ENCODE peak calls at places on chromosomes 7 and 10, in five cellular contexts. Q is endothelial cell of umbilical vein; X is breast epithelium; I is endodermal cell; F is CD8-positive, alpha-beta T cell. L is an unnamed sample.

GRCh38 chr7:117446220-117446815 is 19.0 kb upstream of the ASZ1 start:
- DNase-seq in Q (no peak), X (no peak), I (no peak), F (no peak), L (no peak)

GRCh38 chr7:26992670-26993069 is 103.1 kb downstream of the HOXA1 start:
- DNase-seq in Q (no peak), X (no peak), I (no peak), F (no peak), L (no peak)

GRCh38 chr7:130369110-130369711 is 11.1 kb upstream of the CPA1 start:
- DNase-seq in Q (peak), X (no peak), I (no peak), F (no peak), L (no peak)

GRCh38 chr10:114307731-114308130 is 68.7 kb downstream of the VWA2 start:
- DNase-seq in Q (no peak), X (no peak), I (no peak), F (no peak), L (no peak)

GRCh38 chr10:23417254-23417653 is 21.6 kb upstream of the OTUD1 start:
- DNase-seq in Q (no peak), X (no peak), I (no peak), F (no peak), L (no peak)

GRCh38 chr7:23216021-23216420 is 30.6 kb upstream of the GPNMB start:
- DNase-seq in Q (no peak), X (no peak), I (no peak), F (no peak), L (no peak)

GRCh38 chr7:2357165-2357564 is 2.5 kb downstream of the EIF3B start:
- DNase-seq in Q (no peak), X (no peak), I (no peak), F (no peak), L (no peak)

GRCh38 chr10:44878704-44879530 is 32.2 kb upstream of the TMEM72 start:
- DNase-seq in Q (peak), X (peak), I (peak), F (peak), L (peak)

GRCh38 chr7:75957021-75957736 is 37.2 kb downstream of the TMEM120A start:
- DNase-seq in Q (no peak), X (no peak), I (peak), F (no peak), L (no peak)

GRCh38 chr10:61271127-61271780 is 181.9 kb downstream of the TMEM26 start:
- DNase-seq in Q (peak), X (no peak), I (no peak), F (no peak), L (no peak)

GRCh38 chr7:27359167-27359731 is 116.6 kb downstream of the EVX1 start:
- DNase-seq in Q (no peak), X (no peak), I (no peak), F (no peak), L (no peak)

GRCh38 chr7:37081436-37081835 is 357.1 kb upstream of the AOAH start:
- DNase-seq in Q (peak), X (no peak), I (no peak), F (no peak), L (no peak)

GRCh38 chr7:51706851-51707250 is 390.2 kb upstream of the COBL start:
- DNase-seq in Q (no peak), X (no peak), I (no peak), F (no peak), L (no peak)

GRCh38 chr10:132471125-132471451 is 66.5 kb upstream of the INPP5A start:
- DNase-seq in Q (no peak), X (no peak), I (no peak), F (no peak), L (peak)

GRCh38 chr10:21524526-21525366 is 736 bp downstream of the SKIDA1 start:
- DNase-seq in Q (peak), X (no peak), I (peak), F (no peak), L (no peak)

GRCh38 chr10:132524443-132525285 is 12.9 kb upstream of the INPP5A start:
- DNase-seq in Q (no peak), X (no peak), I (peak), F (no peak), L (peak)

GRCh38 chr10:86335257-86335656 is 31.3 kb downstream of the GRID1 start:
- DNase-seq in Q (no peak), X (no peak), I (no peak), F (no peak), L (no peak)
- H3K27ac ChIP-seq in Q (no peak), X (no peak), I (no peak), F (no peak), L (no peak)

GRCh38 chr10:128050117-128050516 is 76.1 kb downstream of the MKI67 start:
- DNase-seq in Q (no peak), X (no peak), I (no peak), F (no peak), L (no peak)
- H3K27ac ChIP-seq in Q (no peak), X (peak), I (no peak), F (no peak), L (no peak)

GRCh38 chr7:21967500-21968099 is 21.9 kb upstream of the CDCA7L start:
- DNase-seq in Q (no peak), X (no peak), I (no peak), F (no peak), L (no peak)
- H3K27ac ChIP-seq in Q (no peak), X (no peak), I (no peak), F (no peak), L (no peak)

DNA sequence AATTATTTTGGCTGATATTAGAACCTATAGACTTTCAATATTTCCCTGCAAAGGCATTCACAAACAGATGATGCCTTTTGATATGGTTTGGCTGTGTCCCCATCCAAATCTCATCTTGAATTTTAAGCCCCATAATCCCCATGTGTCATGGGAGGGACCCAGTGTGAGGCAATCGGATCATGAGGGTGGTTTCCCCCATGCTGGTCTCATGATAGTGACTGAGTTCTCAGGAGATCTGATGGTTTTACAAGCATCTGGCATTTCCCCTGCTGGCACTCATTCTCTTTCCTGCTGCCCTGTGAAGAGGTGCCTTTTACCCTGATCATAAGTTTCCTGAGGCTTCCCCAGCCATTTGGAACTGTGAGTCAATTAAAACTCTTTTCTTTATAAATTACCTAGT is 9.3 kb upstream of the PNLIPRP3 start:
- DNase-seq in Q (no peak), X (no peak), I (peak), F (no peak), L (peak)
- H3K27ac ChIP-seq in Q (no peak), X (no peak), I (no peak), F (no peak), L (no peak)

DNA sequence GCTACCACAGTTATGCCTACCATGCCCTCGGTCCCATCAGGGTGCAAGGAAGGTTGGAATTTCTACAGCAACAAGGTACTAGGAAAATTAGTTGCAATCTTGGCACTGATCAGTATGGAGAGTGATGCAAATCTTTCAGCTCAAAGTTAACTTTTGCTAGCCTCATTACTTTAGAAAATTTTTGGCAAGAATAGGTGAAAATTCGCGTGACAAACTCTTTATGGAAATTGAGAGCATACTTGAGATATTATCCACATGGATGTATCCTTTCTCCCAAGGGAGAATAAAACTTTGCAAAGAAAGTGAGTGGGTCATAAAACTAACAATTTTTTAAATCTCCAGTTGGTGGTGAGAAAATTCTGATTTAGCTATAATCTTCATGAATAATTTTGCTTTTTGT is 71.1 kb upstream of the SLC39A12 start:
- DNase-seq in Q (no peak), X (no peak), I (no peak), F (no peak), L (no peak)
- H3K27ac ChIP-seq in Q (no peak), X (no peak), I (no peak), F (no peak), L (no peak)